ENCODE peak calls at places on chromosomes 5 and 9, in four cellular contexts. One of them, this sample, is unnamed.
A peak's percentile ranks its signal among the peaks of the same experiment; 100 is the strongest.

GRCh38 chr5:112923148-112923917 is 1.3 kb upstream of the REEP5 start:
- DNase-seq in HepG2: no peak
- DNase-seq in K562: peak; percentile 32
- DNase-seq in HCT116: no peak
- DNase-seq in this sample: no peak

GRCh38 chr5:92518318-92518913 is 1062.6 kb downstream of the NR2F1-AS1 start:
- DNase-seq in HepG2: peak; percentile 12
- DNase-seq in HCT116: peak; percentile 16
- DNase-seq in K562: no peak
- DNase-seq in this sample: no peak

GRCh38 chr9:125460883-125461475 is 199.4 kb downstream of the GAPVD1 start:
- DNase-seq in HCT116: no peak
- DNase-seq in HepG2: no peak
- DNase-seq in K562: no peak
- DNase-seq in this sample: no peak

GRCh38 chr5:180166168-180166567 is 42.8 kb downstream of the RASGEF1C start:
- DNase-seq in K562: no peak
- DNase-seq in HCT116: no peak
- DNase-seq in HepG2: no peak
- DNase-seq in this sample: no peak

GRCh38 chr5:150166193-150167162 is at the start of gene CDX1:
- DNase-seq in K562: no peak
- DNase-seq in HepG2: no peak
- DNase-seq in HCT116: no peak
- DNase-seq in this sample: no peak

GRCh38 chr9:4293293-4293931 is 6.5 kb downstream of the GLIS3 start:
- DNase-seq in HCT116: peak; percentile 54
- DNase-seq in HepG2: no peak
- DNase-seq in K562: no peak
- DNase-seq in this sample: no peak

GRCh38 chr5:51382759-51383493 is at the start of gene ISL1:
- DNase-seq in HCT116: peak; percentile 57
- DNase-seq in K562: peak; percentile 45
- DNase-seq in HepG2: no peak
- DNase-seq in this sample: no peak

GRCh38 chr5:66415208-66415607 is 181.0 kb upstream of the MAST4 start:
- DNase-seq in HCT116: no peak
- DNase-seq in HepG2: no peak
- DNase-seq in K562: no peak
- DNase-seq in this sample: no peak

GRCh38 chr9:131951905-131952304 is 127.8 kb downstream of the MED27 start:
- DNase-seq in K562: no peak
- DNase-seq in HCT116: no peak
- DNase-seq in HepG2: no peak
- DNase-seq in this sample: no peak

GRCh38 chr9:134591573-134591981 is 50.0 kb upstream of the COL5A1 start:
- DNase-seq in HepG2: no peak
- DNase-seq in K562: no peak
- DNase-seq in HCT116: no peak
- DNase-seq in this sample: no peak

GRCh38 chr5:180438785-180439780 is 55.1 kb upstream of the CNOT6 start:
- DNase-seq in HepG2: no peak
- DNase-seq in K562: no peak
- DNase-seq in HCT116: no peak
- DNase-seq in this sample: no peak

GRCh38 chr5:54514841-54515432 is 2.6 kb upstream of the SNX18 start:
- DNase-seq in K562: no peak
- DNase-seq in HepG2: no peak
- DNase-seq in HCT116: no peak
- DNase-seq in this sample: no peak

GRCh38 chr9:92482336-92482735 is at the start of gene ASPN:
- DNase-seq in K562: no peak
- DNase-seq in HepG2: no peak
- DNase-seq in HCT116: no peak
- DNase-seq in this sample: no peak

GRCh38 chr5:39219433-39219832 is at the start of gene FYB1:
- DNase-seq in K562: no peak
- DNase-seq in HepG2: no peak
- DNase-seq in HCT116: no peak
- DNase-seq in this sample: no peak

GRCh38 chr9:127651697-127652610 is 39.9 kb downstream of the STXBP1 start:
- DNase-seq in HCT116: no peak
- DNase-seq in HepG2: no peak
- DNase-seq in K562: peak; percentile 76
- DNase-seq in this sample: no peak

GRCh38 chr5:10509593-10509992 is 54.3 kb upstream of the ANKRD33B start:
- DNase-seq in HCT116: no peak
- DNase-seq in HepG2: no peak
- DNase-seq in K562: no peak
- DNase-seq in this sample: no peak

GRCh38 chr5:134141346-134142050 is 27.0 kb downstream of the TCF7 start:
- DNase-seq in K562: no peak
- DNase-seq in HepG2: no peak
- DNase-seq in HCT116: no peak
- DNase-seq in this sample: no peak

GRCh38 chr5:119453045-119453383 is 717 bp downstream of the HSD17B4 start:
- DNase-seq in HCT116: no peak
- DNase-seq in HepG2: no peak
- DNase-seq in K562: peak; percentile 55
- DNase-seq in this sample: no peak

GRCh38 chr9:22142681-22143080 is 133.6 kb upstream of the CDKN2B start:
- DNase-seq in HCT116: no peak
- DNase-seq in K562: no peak
- DNase-seq in HepG2: no peak
- DNase-seq in this sample: no peak

GRCh38 chr5:5373351-5374033 is 49.0 kb upstream of the ICE1 start:
- DNase-seq in HCT116: no peak
- DNase-seq in K562: peak; percentile 54
- DNase-seq in HepG2: no peak
- DNase-seq in this sample: no peak
- TF ChIP-seq POLR2AphosphoS5 in HCT116: no peak
- TF ChIP-seq POLR2AphosphoS5 in K562: no peak
- TF ChIP-seq POLR2AphosphoS5 in HepG2: no peak
- TF ChIP-seq POLR2AphosphoS5 in this sample: no peak

GRCh38 chr9:136506425-136506824 is 23.6 kb upstream of the SEC16A start:
- DNase-seq in HepG2: no peak
- DNase-seq in K562: no peak
- DNase-seq in HCT116: no peak
- DNase-seq in this sample: no peak

GRCh38 chr9:136507221-136507991 is 24.6 kb upstream of the SEC16A start:
- DNase-seq in HCT116: no peak
- DNase-seq in HepG2: no peak
- DNase-seq in K562: no peak
- DNase-seq in this sample: no peak

GRCh38 chr9:136504512-136505348 is 21.9 kb upstream of the SEC16A start:
- DNase-seq in K562: no peak
- DNase-seq in HepG2: no peak
- DNase-seq in HCT116: no peak
- DNase-seq in this sample: no peak

GRCh38 chr9:136507992-136508375 is 25.1 kb upstream of the SEC16A start:
- DNase-seq in K562: no peak
- DNase-seq in HepG2: no peak
- DNase-seq in HCT116: no peak
- DNase-seq in this sample: no peak

GRCh38 chr9:136505406-136506403 is 22.9 kb upstream of the SEC16A start:
- DNase-seq in HCT116: no peak
- DNase-seq in K562: no peak
- DNase-seq in HepG2: no peak
- DNase-seq in this sample: no peak
- TF ChIP-seq TCF7L2 in HCT116: no peak
- TF ChIP-seq TCF7L2 in K562: no peak
- TF ChIP-seq TCF7L2 in HepG2: no peak
- TF ChIP-seq TCF7L2 in this sample: no peak

GRCh38 chr9:104795082-104795481 is 31.2 kb downstream of the NIPSNAP3B start:
- DNase-seq in HCT116: no peak
- DNase-seq in HepG2: no peak
- DNase-seq in K562: no peak
- DNase-seq in this sample: no peak
- TF ChIP-seq POLR2AphosphoS5 in HCT116: no peak
- TF ChIP-seq POLR2AphosphoS5 in HepG2: no peak
- TF ChIP-seq POLR2AphosphoS5 in K562: no peak
- TF ChIP-seq POLR2AphosphoS5 in this sample: no peak

GRCh38 chr9:98522487-98522886 is 186.2 kb downstream of the GABBR2 start:
- DNase-seq in HCT116: no peak
- DNase-seq in K562: no peak
- DNase-seq in HepG2: no peak
- DNase-seq in this sample: no peak
- TF ChIP-seq TCF7L2 in HCT116: no peak
- TF ChIP-seq TCF7L2 in K562: no peak
- TF ChIP-seq TCF7L2 in HepG2: no peak
- TF ChIP-seq TCF7L2 in this sample: no peak

DNA sequence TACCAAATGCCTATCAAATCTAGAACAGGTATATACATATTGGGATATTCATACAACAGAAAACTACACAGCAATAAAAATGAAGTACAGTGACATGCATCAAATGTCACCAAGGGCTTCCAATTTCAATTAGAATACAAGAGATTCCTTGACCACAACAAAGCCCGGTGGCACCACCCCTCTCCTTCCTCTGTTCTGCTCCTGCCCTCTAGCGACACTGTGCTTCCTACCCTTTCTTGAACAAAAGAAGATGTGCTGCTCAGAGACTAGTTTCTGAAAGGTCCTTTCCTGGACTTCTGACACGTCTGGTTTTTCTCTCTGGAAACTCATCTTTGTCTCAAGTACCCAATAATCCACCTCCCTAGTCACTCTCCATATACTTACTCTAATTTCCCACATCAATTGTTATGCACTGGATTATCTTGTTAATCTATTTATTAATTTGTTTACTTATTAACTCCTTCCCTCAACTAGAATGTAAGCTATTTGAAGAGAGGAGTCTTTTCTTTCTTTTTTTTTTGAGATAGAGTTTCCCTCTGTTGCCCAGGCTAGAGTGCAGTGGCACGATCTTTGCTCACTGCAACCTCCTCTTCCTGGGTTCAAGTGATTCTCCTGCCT is 70.4 kb upstream of the CTSV start:
- DNase-seq in HepG2: peak; percentile 64
- DNase-seq in HCT116: peak; percentile 69
- DNase-seq in K562: peak; percentile 70
- DNase-seq in this sample: peak; percentile 39
- TF ChIP-seq POLR2AphosphoS5 in HepG2: no peak
- TF ChIP-seq POLR2AphosphoS5 in HCT116: no peak
- TF ChIP-seq POLR2AphosphoS5 in K562: no peak
- TF ChIP-seq POLR2AphosphoS5 in this sample: no peak

DNA sequence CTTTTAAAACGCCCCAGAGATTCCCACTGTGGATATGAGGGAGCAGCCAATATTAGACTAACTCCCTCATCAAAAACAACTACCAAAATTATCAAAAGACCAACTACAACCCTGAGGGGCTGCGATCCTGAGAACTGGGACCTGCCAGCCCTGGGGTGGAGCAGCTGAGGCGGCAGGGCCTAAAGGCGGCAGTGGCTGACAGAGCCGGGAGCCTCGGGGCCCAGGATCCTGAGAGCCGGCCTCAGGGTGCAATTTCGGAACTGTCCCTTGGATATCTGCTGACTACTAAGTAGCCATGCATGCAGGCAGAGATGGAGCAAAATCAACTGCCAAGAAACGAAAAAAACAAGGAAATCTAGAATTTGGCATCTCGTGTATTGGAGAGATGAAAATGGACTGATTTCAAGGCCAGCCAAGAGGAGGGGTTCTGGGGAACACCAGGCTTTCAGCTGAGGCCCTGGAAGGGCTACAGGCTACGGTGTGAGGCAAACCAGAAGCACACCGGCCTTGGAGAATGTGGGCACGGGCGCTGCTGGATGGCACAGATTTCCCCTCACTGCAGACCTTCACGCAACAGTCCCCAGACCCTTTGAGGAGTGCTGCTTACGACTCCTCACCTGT is 63.6 kb upstream of the UBAC1 start:
- DNase-seq in K562: no peak
- DNase-seq in HCT116: no peak
- DNase-seq in HepG2: no peak
- DNase-seq in this sample: no peak
- TF ChIP-seq TCF7L2 in K562: no peak
- TF ChIP-seq TCF7L2 in HCT116: no peak
- TF ChIP-seq TCF7L2 in HepG2: no peak
- TF ChIP-seq TCF7L2 in this sample: no peak

GRCh38 chr5:4817742-4818141 is 322.4 kb upstream of the ADAMTS16 start:
- DNase-seq in HepG2: no peak
- DNase-seq in K562: no peak
- DNase-seq in HCT116: no peak
- DNase-seq in this sample: no peak
- TF ChIP-seq POLR2AphosphoS5 in HepG2: no peak
- TF ChIP-seq POLR2AphosphoS5 in K562: no peak
- TF ChIP-seq POLR2AphosphoS5 in HCT116: no peak
- TF ChIP-seq POLR2AphosphoS5 in this sample: no peak

GRCh38 chr5:96402500-96402899 is 30.5 kb downstream of the PCSK1 start:
- DNase-seq in K562: no peak
- DNase-seq in HCT116: no peak
- DNase-seq in HepG2: no peak
- DNase-seq in this sample: no peak
- TF ChIP-seq TCF7L2 in K562: no peak
- TF ChIP-seq TCF7L2 in HCT116: no peak
- TF ChIP-seq TCF7L2 in HepG2: no peak
- TF ChIP-seq TCF7L2 in this sample: no peak

GRCh38 chr9:126618200-126618589 is 4.5 kb downstream of the LMX1B start:
- DNase-seq in K562: no peak
- DNase-seq in HCT116: no peak
- DNase-seq in HepG2: no peak
- DNase-seq in this sample: no peak

GRCh38 chr9:126618590-126619335 is 5.0 kb downstream of the LMX1B start:
- DNase-seq in HCT116: no peak
- DNase-seq in HepG2: no peak
- DNase-seq in K562: no peak
- DNase-seq in this sample: no peak

GRCh38 chr9:126616521-126616976 is 2.8 kb downstream of the LMX1B start:
- DNase-seq in HepG2: no peak
- DNase-seq in HCT116: no peak
- DNase-seq in K562: no peak
- DNase-seq in this sample: no peak

GRCh38 chr9:126617003-126617739 is 3.4 kb downstream of the LMX1B start:
- DNase-seq in HCT116: no peak
- DNase-seq in K562: no peak
- DNase-seq in HepG2: no peak
- DNase-seq in this sample: no peak

GRCh38 chr9:126617740-126618133 is 4.0 kb downstream of the LMX1B start:
- DNase-seq in HepG2: no peak
- DNase-seq in K562: peak; percentile 10
- DNase-seq in HCT116: no peak
- DNase-seq in this sample: no peak
- TF ChIP-seq POLR2AphosphoS5 in HepG2: no peak
- TF ChIP-seq POLR2AphosphoS5 in K562: no peak
- TF ChIP-seq POLR2AphosphoS5 in HCT116: no peak
- TF ChIP-seq POLR2AphosphoS5 in this sample: no peak

GRCh38 chr5:157659886-157660660 is 7.8 kb upstream of the SOX30 start:
- DNase-seq in HCT116: no peak
- DNase-seq in K562: no peak
- DNase-seq in HepG2: no peak
- DNase-seq in this sample: no peak

GRCh38 chr5:157670662-157671591 is at the start of gene C5orf52:
- DNase-seq in HepG2: peak; percentile 47
- DNase-seq in K562: no peak
- DNase-seq in HCT116: no peak
- DNase-seq in this sample: no peak

GRCh38 chr5:157668356-157668755 is 3.0 kb upstream of the C5orf52 start:
- DNase-seq in HepG2: no peak
- DNase-seq in HCT116: no peak
- DNase-seq in K562: no peak
- DNase-seq in this sample: no peak

GRCh38 chr5:157669701-157670097 is 1.6 kb upstream of the C5orf52 start:
- DNase-seq in HCT116: no peak
- DNase-seq in HepG2: no peak
- DNase-seq in K562: no peak
- DNase-seq in this sample: no peak

GRCh38 chr5:157665467-157666085 is 5.8 kb upstream of the C5orf52 start:
- DNase-seq in HCT116: peak; percentile 18
- DNase-seq in HepG2: peak; percentile 12
- DNase-seq in K562: no peak
- DNase-seq in this sample: no peak
- TF ChIP-seq TCF7L2 in HCT116: no peak
- TF ChIP-seq TCF7L2 in HepG2: no peak
- TF ChIP-seq TCF7L2 in K562: no peak
- TF ChIP-seq TCF7L2 in this sample: no peak